ENCODE peak calls at places on chromosomes 12 and 14, in five cellular contexts. S is HL-60, L is heart right ventricle, D is body of pancreas, W is uterus. P is an unnamed sample.

GRCh38 chr12:130909111-130909510 is 37.2 kb downstream of the RAN start:
- DNase-seq in D (no peak), W (no peak), S (no peak), L (no peak), P (no peak)

GRCh38 chr12:39835517-39836489 is 216.2 kb upstream of the ABCD2 start:
- DNase-seq in W (no peak), D (no peak), L (no peak), S (no peak), P (no peak)

GRCh38 chr12:82099216-82099615 is 259.0 kb downstream of the CCDC59 start:
- DNase-seq in L (no peak), W (no peak), D (no peak), S (no peak), P (no peak)

GRCh38 chr12:65868878-65869277 is 44.6 kb downstream of the HMGA2 start:
- DNase-seq in S (no peak), L (no peak), D (no peak), W (no peak), P (no peak)

GRCh38 chr14:91040545-91040944 is 19.9 kb downstream of the RPS6KA5 start:
- DNase-seq in S (no peak), W (no peak), L (no peak), D (no peak), P (no peak)

GRCh38 chr12:47024463-47024862 is 55.0 kb upstream of the PCED1B start:
- DNase-seq in S (no peak), L (no peak), W (peak), D (no peak), P (no peak)

GRCh38 chr14:23539209-23539866 is 12.2 kb downstream of the ZFHX2 start:
- DNase-seq in D (no peak), W (no peak), L (no peak), S (no peak), P (no peak)

GRCh38 chr14:74555476-74556050 is 56.5 kb downstream of the LTBP2 start:
- DNase-seq in W (no peak), S (no peak), L (no peak), D (no peak), P (no peak)

GRCh38 chr14:61472025-61472672 is 150.8 kb downstream of the PRKCH start:
- DNase-seq in L (peak), D (peak), W (no peak), S (peak), P (no peak)

GRCh38 chr12:122194804-122195203 is 8.7 kb upstream of the B3GNT4 start:
- DNase-seq in D (no peak), L (no peak), S (no peak), W (no peak), P (no peak)

GRCh38 chr12:52530905-52531304 is 10.7 kb upstream of the KRT5 start:
- DNase-seq in L (no peak), W (no peak), D (no peak), S (no peak), P (no peak)

GRCh38 chr14:69682607-69683263 is 71.3 kb downstream of the SUSD6 start:
- DNase-seq in S (no peak), D (no peak), W (no peak), L (no peak), P (no peak)

GRCh38 chr12:43306066-43306465 is 245.9 kb downstream of the ADAMTS20 start:
- DNase-seq in D (no peak), S (peak), L (no peak), W (peak), P (no peak)

GRCh38 chr12:49624919-49625577 is 1.7 kb downstream of the PRPF40B start:
- DNase-seq in S (peak), L (no peak), D (peak), W (no peak), P (no peak)

GRCh38 chr14:73796881-73797539 is 54.6 kb upstream of the PTGR2 start:
- DNase-seq in S (no peak), D (no peak), W (no peak), L (no peak), P (no peak)

GRCh38 chr14:101195309-101195724 is 291.8 kb upstream of the RTL1 start:
- DNase-seq in L (no peak), S (no peak), W (no peak), D (no peak), P (no peak)

GRCh38 chr12:9651265-9651729 is 18.2 kb upstream of the CLEC2D start:
- DNase-seq in L (no peak), D (no peak), S (peak), W (no peak), P (no peak)

GRCh38 chr14:65421201-65421981 is 8.9 kb downstream of the FUT8 start:
- DNase-seq in W (no peak), S (no peak), L (no peak), D (no peak), P (no peak)

GRCh38 chr12:6056406-6057211 is 67.9 kb downstream of the VWF start:
- DNase-seq in W (no peak), S (no peak), D (no peak), L (no peak), P (peak)

GRCh38 chr14:21103165-21103709 is 2.4 kb downstream of the TMEM253 start:
- DNase-seq in L (no peak), S (no peak), W (no peak), D (no peak), P (no peak)

GRCh38 chr12:71782007-71782406 is 27.3 kb downstream of the RAB21 start:
- DNase-seq in W (no peak), L (no peak), S (no peak), D (no peak), P (no peak)

GRCh38 chr14:99321236-99321925 is 49.4 kb upstream of the BCL11B start:
- DNase-seq in W (no peak), L (no peak), S (no peak), D (no peak), P (no peak)

GRCh38 chr14:20578325-20578724 is 9.5 kb downstream of the RNASE11 start:
- DNase-seq in L (no peak), S (no peak), W (no peak), D (no peak), P (no peak)

GRCh38 chr12:19671695-19672094 is 232.4 kb downstream of the AEBP2 start:
- DNase-seq in L (no peak), D (no peak), W (no peak), S (no peak), P (no peak)

GRCh38 chr12:53207042-53207441 is at the start of gene ITGB7:
- DNase-seq in S (peak), L (no peak), D (no peak), W (no peak), P (peak)

GRCh38 chr14:26187996-26188605 is 409.7 kb downstream of the NOVA1 start:
- DNase-seq in L (no peak), W (no peak), D (no peak), S (no peak), P (no peak)

GRCh38 chr12:9951026-9951652 is 19.0 kb upstream of the CLEC2A start:
- DNase-seq in W (no peak), D (peak), S (no peak), L (no peak), P (peak)

GRCh38 chr14:47208434-47208833 is 467.0 kb downstream of the MDGA2 start:
- DNase-seq in S (no peak), L (no peak), D (no peak), W (no peak), P (no peak)

GRCh38 chr14:61033024-61033423 is 52.0 kb downstream of the SLC38A6 start:
- DNase-seq in W (no peak), L (no peak), S (no peak), D (no peak), P (no peak)

GRCh38 chr14:36618641-36619040 is 36.2 kb upstream of the NKX2-8 start:
- DNase-seq in D (no peak), L (no peak), W (no peak), S (no peak), P (no peak)

GRCh38 chr14:91685600-91685999 is 46.3 kb downstream of the CATSPERB start:
- DNase-seq in W (no peak), S (no peak), L (no peak), D (no peak), P (no peak)

GRCh38 chr12:122139941-122140340 is 34.1 kb downstream of the IL31 start:
- DNase-seq in D (no peak), S (no peak), W (no peak), L (no peak), P (no peak)

GRCh38 chr12:124457287-124458219 is 109.9 kb downstream of the NCOR2 start:
- DNase-seq in W (peak), S (peak), D (peak), L (peak), P (peak)

GRCh38 chr12:38502420-38502819 is 185.8 kb downstream of the ALG10B start:
- DNase-seq in W (no peak), D (no peak), S (no peak), L (no peak), P (no peak)

GRCh38 chr14:51661504-51661903 is 9.8 kb downstream of the FRMD6 start:
- DNase-seq in W (no peak), S (no peak), D (no peak), L (no peak), P (no peak)

GRCh38 chr14:51654549-51654879 is 2.8 kb downstream of the FRMD6 start:
- DNase-seq in L (no peak), W (no peak), D (no peak), S (no peak), P (no peak)

GRCh38 chr14:51660720-51661119 is 9.0 kb downstream of the FRMD6 start:
- DNase-seq in S (no peak), L (no peak), W (no peak), D (no peak), P (no peak)

GRCh38 chr14:51657762-51658161 is 6.1 kb downstream of the FRMD6 start:
- DNase-seq in L (no peak), D (no peak), W (no peak), S (no peak), P (no peak)

GRCh38 chr14:51658441-51659173 is 6.9 kb downstream of the FRMD6 start:
- DNase-seq in S (no peak), D (no peak), L (no peak), W (no peak), P (no peak)
- H3K27ac ChIP-seq in S (no peak), D (no peak), L (no peak), W (peak), P (no peak)

GRCh38 chr14:77649326-77649725 is 32.9 kb upstream of the SPTLC2 start:
- DNase-seq in W (no peak), S (no peak), D (no peak), L (no peak), P (no peak)

GRCh38 chr14:77648520-77649200 is 32.2 kb upstream of the SPTLC2 start:
- DNase-seq in W (no peak), D (no peak), S (no peak), L (no peak), P (no peak)

GRCh38 chr14:77654001-77654431 is 37.6 kb upstream of the SPTLC2 start:
- DNase-seq in W (no peak), L (no peak), D (no peak), S (no peak), P (no peak)

GRCh38 chr14:77657244-77657643 is 40.8 kb upstream of the SPTLC2 start:
- DNase-seq in S (no peak), W (no peak), D (peak), L (peak), P (no peak)

GRCh38 chr14:77653473-77653872 is 37.0 kb upstream of the SPTLC2 start:
- DNase-seq in W (no peak), S (no peak), L (no peak), D (no peak), P (no peak)
- TF ChIP-seq CTCF in W (no peak), S (no peak), L (no peak), D (no peak), P (no peak)

GRCh38 chr12:14962180-14962579 is 779 bp upstream of the ARHGDIB start:
- DNase-seq in D (no peak), L (no peak), W (no peak), S (no peak), P (no peak)
- H3K4me3 ChIP-seq in D (no peak), L (peak), W (no peak), S (no peak), P (peak)

GRCh38 chr12:126667340-126667739 is 1599.6 kb upstream of the TMEM132C start:
- DNase-seq in S (no peak), L (no peak), D (no peak), W (no peak), P (no peak)
- H3K27ac ChIP-seq in S (no peak), L (no peak), D (no peak), W (no peak), P (no peak)

DNA sequence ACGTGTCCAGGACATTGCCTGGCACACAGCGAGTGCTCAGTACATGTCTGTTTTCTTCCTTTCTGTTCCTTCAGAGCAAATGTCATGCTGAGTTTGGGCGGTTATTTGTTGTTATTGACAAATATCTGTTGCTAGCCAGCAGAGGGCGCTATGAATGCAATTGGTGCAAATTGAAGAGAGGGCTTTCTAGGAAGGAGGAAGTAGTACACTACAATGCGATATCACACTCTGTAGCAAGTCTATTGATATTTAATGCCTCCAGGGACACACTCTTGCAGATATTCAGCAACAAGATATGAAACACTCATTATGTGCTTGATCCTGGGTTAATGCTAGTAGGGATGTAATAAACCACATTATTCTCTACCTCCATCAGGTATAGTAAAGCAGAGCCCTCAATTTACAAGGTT is 267.3 kb upstream of the SRRM4 start:
- DNase-seq in S (peak), L (peak), D (peak), W (no peak), P (no peak)
- TF ChIP-seq CTCF in S (peak), L (peak), D (no peak), W (no peak), P (no peak)

DNA sequence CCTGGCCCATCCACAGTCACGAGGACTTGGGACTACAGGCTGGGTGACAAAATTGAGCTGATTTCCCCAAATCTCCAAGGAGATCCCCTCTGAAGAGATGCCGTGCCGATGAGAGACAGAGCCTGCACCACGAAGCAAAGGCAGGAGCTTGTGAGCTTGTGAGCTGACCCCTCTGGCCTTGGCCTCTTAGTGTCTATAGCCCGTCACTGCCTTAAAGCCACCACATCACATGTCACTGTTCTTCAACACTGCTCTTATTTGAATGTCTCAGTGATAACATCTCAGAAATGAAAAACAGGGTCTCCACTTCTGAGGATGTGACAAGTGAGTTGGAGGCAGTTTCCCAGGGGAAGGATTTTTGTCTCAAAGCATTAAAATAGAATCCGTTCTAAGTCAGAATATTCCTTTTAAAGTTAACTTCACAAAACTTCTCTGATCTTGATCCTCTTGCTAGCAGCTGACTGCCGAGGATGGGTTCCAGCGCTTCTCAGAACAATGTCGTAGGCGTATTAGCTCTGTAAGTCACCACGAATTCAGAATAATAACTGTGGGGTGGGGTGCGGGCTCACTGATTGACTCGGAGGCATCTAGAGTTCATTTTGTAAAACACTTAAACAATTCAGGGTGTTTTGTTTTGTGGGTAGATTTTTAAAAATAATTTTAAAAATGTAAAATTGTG is 37.5 kb downstream of the CHST11 start:
- DNase-seq in D (peak), W (no peak), S (no peak), L (peak), P (peak)
- H3K4me3 ChIP-seq in D (no peak), W (no peak), S (no peak), L (no peak), P (no peak)

GRCh38 chr12:93804392-93805179 is 127.4 kb downstream of the CRADD start:
- DNase-seq in D (no peak), L (no peak), W (no peak), S (no peak), P (no peak)
- H3K27ac ChIP-seq in D (no peak), L (peak), W (peak), S (no peak), P (no peak)

GRCh38 chr14:52395728-52396127 is 81.6 kb downstream of the PTGER2 start:
- DNase-seq in D (peak), L (no peak), W (no peak), S (peak), P (no peak)
- TF ChIP-seq CTCF in D (no peak), L (no peak), W (no peak), S (no peak), P (no peak)

P was measured in CD8-positive, alpha-beta T cell.